ENCODE peak calls at places on chromosomes 1 and 21, in five cellular contexts. I is GM12878, U is K562, Q is GM12891, K is H1. L is an unnamed sample.

GRCh38 chr1:168821434-168821833 is 92.4 kb upstream of the DPT start:
- DNase-seq in U (no peak), Q (no peak), K (no peak), I (no peak), L (no peak)

GRCh38 chr1:87291107-87291506 is 37.6 kb upstream of the LMO4 start:
- DNase-seq in I (no peak), U (no peak), Q (no peak), K (no peak), L (no peak)

GRCh38 chr1:21311016-21311415 is 20.8 kb upstream of the ECE1 start:
- DNase-seq in Q (no peak), I (no peak), K (no peak), U (no peak), L (no peak)

GRCh38 chr1:171179323-171180227 is 5.5 kb upstream of the FMO2 start:
- DNase-seq in K (no peak), Q (no peak), I (no peak), U (no peak), L (no peak)

GRCh38 chr1:54815086-54815876 is 14.2 kb upstream of the TTC22 start:
- DNase-seq in Q (no peak), I (no peak), K (no peak), U (no peak), L (no peak)

GRCh38 chr1:1788646-1789431 is 10.6 kb upstream of the NADK start:
- DNase-seq in I (no peak), U (peak), Q (no peak), K (no peak), L (no peak)

GRCh38 chr1:145858238-145858936 is 494 bp downstream of the PIAS3 start:
- DNase-seq in U (peak), I (no peak), K (peak), Q (peak), L (peak)

GRCh38 chr1:69128204-69128603 is 439.5 kb upstream of the LRRC7 start:
- DNase-seq in I (no peak), Q (no peak), U (no peak), K (no peak), L (no peak)

GRCh38 chr21:38999148-38999547 is 184.1 kb downstream of the PSMG1 start:
- DNase-seq in K (no peak), I (no peak), U (no peak), Q (no peak), L (no peak)

GRCh38 chr21:31332525-31332924 is 11.5 kb downstream of the TIAM1 start:
- DNase-seq in I (no peak), K (no peak), Q (no peak), U (no peak), L (no peak)

GRCh38 chr1:99544328-99544727 is 101.6 kb upstream of the PALMD start:
- DNase-seq in Q (no peak), I (no peak), U (no peak), K (no peak), L (no peak)

GRCh38 chr1:34825455-34826081 is 32.8 kb downstream of the GJA4 start:
- DNase-seq in U (no peak), K (no peak), Q (no peak), I (no peak), L (no peak)

GRCh38 chr1:229196404-229197224 is 74.3 kb upstream of the RAB4A start:
- DNase-seq in U (no peak), K (no peak), Q (no peak), I (no peak), L (no peak)

GRCh38 chr21:38817371-38818335 is 11.9 kb downstream of the ETS2 start:
- DNase-seq in U (no peak), K (no peak), Q (no peak), I (no peak), L (no peak)

GRCh38 chr1:25180996-25181395 is 51.3 kb downstream of the SYF2 start:
- DNase-seq in Q (no peak), K (no peak), U (no peak), I (no peak), L (no peak)

GRCh38 chr21:34037446-34037845 is 35.9 kb upstream of the MRPS6 start:
- DNase-seq in U (peak), I (no peak), K (no peak), Q (no peak), L (no peak)

GRCh38 chr1:224276768-224277487 is 53.0 kb downstream of the NVL start:
- DNase-seq in U (no peak), K (no peak), Q (no peak), I (no peak), L (no peak)

GRCh38 chr21:36379236-36379635 is 6.0 kb upstream of the CHAF1B start:
- DNase-seq in I (no peak), U (no peak), K (no peak), Q (no peak), L (no peak)

GRCh38 chr21:36381841-36382589 is 3.2 kb upstream of the CHAF1B start:
- DNase-seq in U (no peak), Q (no peak), K (no peak), I (no peak), L (no peak)

GRCh38 chr21:36375994-36376393 is 9.2 kb upstream of the CHAF1B start:
- DNase-seq in Q (no peak), U (no peak), I (no peak), K (no peak), L (no peak)

GRCh38 chr21:36377391-36377842 is 7.8 kb upstream of the CHAF1B start:
- DNase-seq in I (no peak), Q (no peak), U (no peak), K (no peak), L (no peak)
- TF ChIP-seq POLR2A in I (no peak), Q (no peak), U (no peak), K (no peak), L (no peak)

DNA sequence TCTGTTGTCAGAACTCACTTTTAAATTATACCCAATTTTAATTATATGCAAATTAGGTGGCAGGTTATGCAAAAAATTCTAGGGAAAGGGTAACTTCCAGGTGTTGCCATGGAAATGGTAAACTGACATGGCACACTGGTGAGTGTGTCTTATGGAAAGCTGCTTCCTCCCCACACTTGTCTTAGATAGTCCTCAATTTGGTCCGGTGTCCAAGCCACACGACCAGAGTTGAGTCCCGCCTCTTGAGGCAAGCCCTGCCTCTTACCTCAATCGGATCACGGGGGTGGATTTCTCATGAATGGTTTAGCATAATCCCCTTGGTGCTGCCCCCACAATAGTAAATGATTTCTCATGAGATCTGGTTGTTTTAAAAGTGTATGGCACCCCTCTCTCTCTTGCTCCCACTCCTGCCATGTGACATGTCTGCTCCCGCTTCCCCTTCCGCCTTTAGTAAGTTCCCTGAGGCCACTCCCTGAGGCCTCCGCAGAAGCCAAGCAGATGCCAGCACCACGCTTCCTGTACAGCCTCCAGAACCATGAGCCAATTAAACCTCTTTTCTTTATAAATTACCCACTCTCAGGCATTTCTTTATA is 74.9 kb downstream of the MATN1 start:
- DNase-seq in U (no peak), I (no peak), K (no peak), Q (no peak), L (no peak)
- TF ChIP-seq TAF1 in U (no peak), I (no peak), K (no peak), Q (no peak), L (no peak)

GRCh38 chr1:77975907-77976306 is 3.0 kb downstream of the FUBP1 start:
- DNase-seq in Q (no peak), U (no peak), I (no peak), K (no peak), L (no peak)
- TF ChIP-seq POLR2AphosphoS5 in Q (no peak), U (no peak), I (no peak), K (no peak), L (no peak)

GRCh38 chr1:247415423-247416361 is at the start of gene NLRP3:
- DNase-seq in I (no peak), K (no peak), Q (no peak), U (no peak), L (no peak)
- TF ChIP-seq POLR2A in I (no peak), K (no peak), Q (no peak), U (no peak), L (no peak)

GRCh38 chr1:161367684-161368398 is at the start of gene CFAP126:
- DNase-seq in I (peak), U (peak), Q (peak), K (no peak), L (peak)
- TF ChIP-seq TAF1 in I (no peak), U (no peak), Q (no peak), K (no peak), L (no peak)

DNA sequence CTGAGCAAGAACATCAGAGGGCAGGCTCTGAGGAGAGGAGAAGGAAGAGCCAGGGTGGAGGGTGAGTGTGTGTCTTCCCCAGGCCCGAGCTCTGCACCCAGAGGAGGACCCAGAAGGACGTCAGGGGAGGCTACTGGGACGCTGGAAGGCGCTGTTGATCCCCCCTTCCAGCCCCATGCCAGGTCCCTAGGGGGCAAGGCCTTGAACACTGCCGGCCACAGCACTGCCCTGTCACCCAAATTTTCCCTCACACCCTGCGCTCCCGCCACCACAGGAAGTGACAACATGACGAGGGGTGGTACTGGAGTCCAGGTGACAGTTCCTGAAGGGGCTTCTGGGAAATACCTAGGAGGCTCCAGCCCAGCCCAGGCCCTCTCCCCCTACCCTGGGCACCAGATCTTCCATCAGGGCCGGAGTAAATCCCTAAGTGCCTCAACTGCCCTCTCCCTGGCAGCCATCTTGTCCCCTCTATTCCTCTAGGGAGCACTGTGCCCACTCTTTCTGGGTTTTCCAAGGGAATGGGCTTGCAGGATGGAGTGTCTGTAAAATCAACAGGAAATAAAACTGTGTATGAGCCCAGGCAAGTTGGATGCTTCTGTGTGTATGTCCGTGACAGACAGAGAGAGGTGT is 17.1 kb downstream of the BCAN start:
- DNase-seq in I (no peak), Q (no peak), K (no peak), U (no peak), L (no peak)
- TF ChIP-seq POLR2AphosphoS5 in I (no peak), Q (no peak), K (no peak), U (no peak), L (no peak)

DNA sequence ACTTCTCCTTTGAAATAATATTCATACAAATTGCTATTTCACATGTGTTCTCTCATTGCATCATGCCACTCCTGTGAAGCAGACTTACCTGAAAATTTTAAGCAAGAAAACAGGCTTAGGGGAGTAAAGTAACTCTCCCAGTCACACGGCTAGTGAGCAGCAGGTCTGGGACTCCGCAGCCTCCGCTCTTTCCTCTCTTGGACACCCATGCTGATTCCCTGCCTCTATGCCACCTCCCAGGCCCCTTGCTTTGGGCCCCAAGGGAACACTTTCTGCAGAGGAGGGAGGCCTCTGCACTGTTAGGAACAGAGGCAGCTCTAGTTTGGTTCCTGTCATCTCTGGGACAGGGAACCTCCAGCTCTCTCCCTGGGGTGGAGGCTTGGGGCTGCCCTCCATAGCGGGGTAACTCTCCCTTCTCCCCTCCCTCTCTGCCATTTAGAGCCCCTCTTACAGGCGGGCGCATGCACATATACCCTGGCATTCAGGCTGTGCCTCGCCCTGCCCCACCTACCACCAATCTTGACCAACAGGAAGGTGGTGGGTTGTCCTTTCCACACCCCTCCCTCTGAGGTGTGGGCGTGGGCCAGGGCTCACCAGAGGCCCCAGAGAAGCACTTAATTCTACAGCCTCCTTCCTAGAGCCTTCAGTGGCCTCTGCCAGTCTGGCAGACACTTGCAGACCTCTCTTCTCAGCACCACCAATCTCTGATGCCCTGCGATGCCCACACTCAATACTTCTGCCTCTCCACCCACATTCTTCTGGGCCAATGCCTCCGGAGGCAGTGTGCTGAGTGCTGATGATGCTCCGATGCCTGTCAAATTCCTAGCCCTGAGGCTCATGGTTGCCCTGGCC is at the start of gene RXFP4:
- DNase-seq in K (no peak), I (no peak), Q (no peak), U (no peak), L (no peak)
- TF ChIP-seq POLR2A in K (no peak), I (peak), Q (no peak), U (no peak), L (peak)

L was measured in GM12892.